ENCODE peak calls at places on chromosomes 6 and 20, in eight cellular contexts. N is breast epithelium; W is NCI-H1436; S is activated naive CD4-positive, alpha-beta T cell treated with anti-CD3 and anti-CD28 coated beads, Interleukin-2, amount 10 ng/mL, durations not matched to agents 7 days and 5 days; M is hypothalamus; X is NCI-H345; R is ecto neural progenitor cell; P is T-cell. T is an unnamed sample.

GRCh38 chr6:4281341-4282293 is 146.2 kb upstream of the ECI2 start:
- DNase-seq in M (peak; percentile 3), R (peak; percentile 59), P (peak; percentile 2), X (peak; percentile 55), W (peak; percentile 73), S (peak; percentile 32), N (peak; percentile 56), T (no peak)

GRCh38 chr20:51456511-51457280 is 85.8 kb downstream of the NFATC2 start:
- DNase-seq in W (no peak), X (peak; percentile 25), M (peak; percentile 89), S (no peak), R (no peak), P (no peak), N (peak; percentile 97), T (peak; percentile 97)

GRCh38 chr20:34536798-34537394 is 20.7 kb downstream of the DYNLRB1 start:
- DNase-seq in N (no peak), R (peak; percentile 67), M (peak; percentile 26), P (peak; percentile 26), S (peak; percentile 62), W (no peak), X (no peak), T (no peak)

GRCh38 chr6:15401769-15402250 is 155.9 kb downstream of the JARID2 start:
- DNase-seq in N (no peak), S (no peak), R (no peak), M (no peak), X (no peak), P (no peak), W (no peak), T (no peak)

GRCh38 chr20:56826306-56826970 is 197.3 kb downstream of the TFAP2C start:
- DNase-seq in M (no peak), X (no peak), R (no peak), P (no peak), S (no peak), W (no peak), N (no peak), T (no peak)

GRCh38 chr20:4812641-4813075 is 90.9 kb downstream of the PRND start:
- DNase-seq in X (no peak), R (no peak), N (no peak), S (peak; percentile 23), W (no peak), M (peak; percentile 22), P (no peak), T (no peak)

GRCh38 chr20:47362361-47363219 is 6.1 kb upstream of the ZMYND8 start:
- DNase-seq in P (no peak), S (no peak), N (no peak), R (no peak), M (no peak), W (no peak), X (no peak), T (no peak)

GRCh38 chr6:2038096-2038495 is 207.3 kb downstream of the GMDS start:
- DNase-seq in R (no peak), P (peak; percentile 22), X (no peak), W (no peak), N (no peak), M (no peak), S (peak; percentile 67), T (no peak)

GRCh38 chr20:38947931-38948362 is 14.2 kb upstream of the DHX35 start:
- DNase-seq in S (no peak), W (no peak), X (no peak), N (no peak), R (no peak), M (no peak), P (no peak), T (no peak)

T was measured in GOT3.